ENCODE peak calls at places on chromosomes 6 and 20, in seven cellular contexts. X is activated naive CD8-positive, alpha-beta T cell treated with anti-CD3 and anti-CD28 coated beads for 36 hours; U is posterior cingulate gyrus; F is hippocampal formation; O is NCI-H1436; V is ACHN; D is MV-4-11. E is an unnamed sample.

GRCh38 chr6:134738486-134738885 is 211.4 kb downstream of the ALDH8A1 start:
- DNase-seq in D (no peak), O (no peak), X (no peak), V (no peak), U (no peak), F (no peak), E (no peak)

GRCh38 chr20:61819921-61820825 is 245.5 kb downstream of the TAF4 start:
- DNase-seq in U (no peak), O (no peak), X (no peak), D (no peak), V (no peak), F (no peak), E (no peak)

GRCh38 chr6:37889015-37889885 is 69.7 kb downstream of the ZFAND3 start:
- DNase-seq in O (no peak), D (no peak), X (no peak), F (no peak), V (no peak), U (no peak), E (no peak)

GRCh38 chr6:26031151-26031594 is 56.1 kb upstream of the HFE start:
- DNase-seq in V (no peak), O (no peak), X (no peak), D (peak; percentile 81), U (no peak), F (no peak), E (peak; percentile 65)

GRCh38 chr6:14001329-14002012 is 76.7 kb downstream of the RNF182 start:
- DNase-seq in V (peak; percentile 90), O (no peak), U (no peak), F (no peak), D (no peak), X (no peak), E (peak; percentile 88)

GRCh38 chr6:163724196-163724595 is 309.7 kb downstream of the QKI start:
- DNase-seq in O (no peak), D (no peak), F (no peak), X (no peak), U (no peak), V (no peak), E (no peak)

GRCh38 chr6:98433325-98433724 is 401.0 kb upstream of the POU3F2 start:
- DNase-seq in X (no peak), U (no peak), V (no peak), D (no peak), O (no peak), F (no peak), E (no peak)

GRCh38 chr6:31209137-31209536 is 38.7 kb upstream of the POU5F1 start:
- DNase-seq in V (no peak), O (no peak), X (no peak), D (no peak), F (no peak), U (no peak), E (no peak)

GRCh38 chr20:24051160-24051559 is 62.6 kb upstream of the GGTLC1 start:
- DNase-seq in O (no peak), V (no peak), D (no peak), X (no peak), F (no peak), U (no peak), E (no peak)

GRCh38 chr20:3276400-3277015 is 37.5 kb upstream of the SLC4A11 start:
- DNase-seq in O (no peak), U (no peak), X (no peak), V (peak; percentile 37), D (no peak), F (no peak), E (peak; percentile 56)

GRCh38 chr20:50111120-50111828 is 1.7 kb downstream of the UBE2V1 start:
- DNase-seq in U (no peak), X (peak; percentile 43), D (no peak), V (no peak), O (no peak), F (no peak), E (peak; percentile 86)

GRCh38 chr6:156400487-156400886 is 376.7 kb upstream of the ARID1B start:
- DNase-seq in U (no peak), O (no peak), V (no peak), F (no peak), X (no peak), D (no peak), E (no peak)

GRCh38 chr6:138454976-138455706 is 44.2 kb downstream of the NHSL1 start:
- DNase-seq in F (no peak), V (no peak), D (no peak), O (no peak), U (no peak), X (peak; percentile 51), E (no peak)

GRCh38 chr20:45218636-45219035 is 2.5 kb upstream of the SEMG2 start:
- DNase-seq in V (no peak), X (no peak), O (no peak), D (no peak), F (no peak), U (no peak), E (no peak)

GRCh38 chr6:36427781-36428345 is 14.8 kb downstream of the PXT1 start:
- DNase-seq in V (no peak), D (peak; percentile 5), F (no peak), X (no peak), U (no peak), O (no peak), E (peak; percentile 57)

GRCh38 chr6:44269168-44269920 is 906 bp upstream of the TMEM151B start:
- DNase-seq in V (no peak), O (no peak), U (no peak), D (no peak), F (no peak), X (no peak), E (no peak)

GRCh38 chr20:6053776-6054688 is at the start of gene LRRN4:
- DNase-seq in U (no peak), D (no peak), V (peak; percentile 96), X (no peak), O (no peak), F (no peak), E (peak; percentile 70)

GRCh38 chr20:43667341-43668132 is 623 bp downstream of the MYBL2 start:
- DNase-seq in O (peak; percentile 83), F (no peak), X (peak; percentile 44), U (no peak), V (no peak), D (peak; percentile 10), E (no peak)

GRCh38 chr6:163958646-163959045 is 544.1 kb downstream of the QKI start:
- DNase-seq in X (no peak), D (no peak), V (peak; percentile 44), O (no peak), F (no peak), U (no peak), E (no peak)

GRCh38 chr6:35603326-35604202 is 85.2 kb downstream of the FKBP5 start:
- DNase-seq in D (no peak), U (no peak), V (no peak), O (no peak), F (no peak), X (no peak), E (no peak)

GRCh38 chr6:34350100-34350936 is 42.2 kb downstream of the NUDT3 start:
- DNase-seq in D (peak; percentile 13), U (no peak), X (no peak), O (no peak), V (no peak), F (no peak), E (no peak)

GRCh38 chr6:149683256-149683860 is 34.5 kb downstream of the LATS1 start:
- DNase-seq in F (no peak), U (no peak), V (no peak), O (no peak), X (no peak), D (no peak), E (no peak)

GRCh38 chr6:144350176-144350575 is 65.0 kb downstream of the UTRN start:
- DNase-seq in U (no peak), X (no peak), D (peak; percentile 57), V (no peak), F (no peak), O (no peak), E (no peak)

GRCh38 chr20:34420975-34421374 is 57.9 kb downstream of the ITCH start:
- DNase-seq in V (no peak), X (no peak), O (no peak), D (no peak), U (no peak), F (no peak), E (no peak)

GRCh38 chr6:149484733-149485700 is at the start of gene ZC3H12D:
- DNase-seq in D (peak; percentile 78), V (peak; percentile 19), F (no peak), O (no peak), U (no peak), X (peak; percentile 84), E (peak; percentile 20)

GRCh38 chr20:45011108-45011526 is 44.8 kb downstream of the STK4 start:
- DNase-seq in O (peak; percentile 25), F (peak; percentile 56), U (peak; percentile 67), D (peak; percentile 32), X (peak; percentile 19), V (peak; percentile 65), E (peak; percentile 78)

GRCh38 chr6:54041239-54041638 is 70.0 kb upstream of the MLIP start:
- DNase-seq in U (no peak), V (no peak), X (no peak), D (no peak), F (no peak), O (no peak), E (no peak)

GRCh38 chr6:153312633-153313032 is 181.6 kb upstream of the RGS17 start:
- DNase-seq in O (peak; percentile 59), F (peak; percentile 1), V (peak; percentile 63), D (peak; percentile 67), U (peak; percentile 41), X (peak; percentile 12), E (peak; percentile 78)

GRCh38 chr6:155894758-155895157 is 439.1 kb upstream of the NOX3 start:
- DNase-seq in X (no peak), F (no peak), U (no peak), V (no peak), D (no peak), O (no peak), E (no peak)

E was measured in RKO.